ENCODE peak calls at places on chromosomes 1 and 21, in four cellular contexts. One of them, this sample, is unnamed.

GRCh38 chr1:74504125-74505065 is 8.0 kb downstream of the LRRC53 start:
- DNase-seq in pancreas: peak
- DNase-seq in AG09309: no peak
- DNase-seq in bronchial epithelial cell: peak
- DNase-seq in this sample: no peak

GRCh38 chr1:18319099-18319498 is 161.6 kb upstream of the KLHDC7A start:
- DNase-seq in pancreas: no peak
- DNase-seq in AG09309: no peak
- DNase-seq in bronchial epithelial cell: no peak
- DNase-seq in this sample: no peak

GRCh38 chr1:116382857-116383256 is 9.8 kb downstream of the ATP1A1 start:
- DNase-seq in pancreas: no peak
- DNase-seq in AG09309: no peak
- DNase-seq in bronchial epithelial cell: no peak
- DNase-seq in this sample: no peak

GRCh38 chr1:56436912-56437403 is 142.4 kb downstream of the PLPP3 start:
- DNase-seq in pancreas: no peak
- DNase-seq in AG09309: no peak
- DNase-seq in bronchial epithelial cell: no peak
- DNase-seq in this sample: no peak

GRCh38 chr1:21623411-21623961 is 45.7 kb downstream of the RAP1GAP start:
- DNase-seq in pancreas: peak
- DNase-seq in AG09309: no peak
- DNase-seq in bronchial epithelial cell: peak
- DNase-seq in this sample: no peak

GRCh38 chr1:106944721-106945120 is 111.8 kb upstream of the PRMT6 start:
- DNase-seq in pancreas: no peak
- DNase-seq in AG09309: no peak
- DNase-seq in bronchial epithelial cell: peak
- DNase-seq in this sample: no peak

GRCh38 chr1:74502432-74502831 is 10.0 kb downstream of the LRRC53 start:
- DNase-seq in pancreas: no peak
- DNase-seq in AG09309: no peak
- DNase-seq in bronchial epithelial cell: peak
- DNase-seq in this sample: no peak

GRCh38 chr1:174964261-174964984 is 35.3 kb upstream of the CACYBP start:
- DNase-seq in pancreas: no peak
- DNase-seq in AG09309: no peak
- DNase-seq in bronchial epithelial cell: peak
- DNase-seq in this sample: no peak

GRCh38 chr1:207848234-207848633 is 62.7 kb downstream of the CD34 start:
- DNase-seq in pancreas: no peak
- DNase-seq in AG09309: no peak
- DNase-seq in bronchial epithelial cell: peak
- DNase-seq in this sample: no peak

GRCh38 chr1:76465030-76465429 is 390.5 kb downstream of the ST6GALNAC3 start:
- DNase-seq in pancreas: no peak
- DNase-seq in AG09309: no peak
- DNase-seq in bronchial epithelial cell: no peak
- DNase-seq in this sample: no peak

GRCh38 chr1:206635080-206635982 is at the start of gene DYRK3:
- DNase-seq in pancreas: peak
- DNase-seq in AG09309: peak
- DNase-seq in bronchial epithelial cell: peak
- DNase-seq in this sample: peak

GRCh38 chr1:47906009-47906432 is 91.2 kb downstream of the TRABD2B start:
- DNase-seq in pancreas: no peak
- DNase-seq in AG09309: no peak
- DNase-seq in bronchial epithelial cell: peak
- DNase-seq in this sample: no peak

GRCh38 chr1:156493154-156493631 is 7.4 kb downstream of the MEF2D start:
- DNase-seq in pancreas: peak
- DNase-seq in AG09309: no peak
- DNase-seq in bronchial epithelial cell: no peak
- DNase-seq in this sample: no peak

GRCh38 chr1:21184266-21184665 is 7.6 kb upstream of the EIF4G3 start:
- DNase-seq in pancreas: no peak
- DNase-seq in AG09309: no peak
- DNase-seq in bronchial epithelial cell: no peak
- DNase-seq in this sample: no peak

GRCh38 chr21:35720065-35720810 is 340.1 kb downstream of the SETD4 start:
- DNase-seq in pancreas: no peak
- DNase-seq in AG09309: no peak
- DNase-seq in bronchial epithelial cell: no peak
- DNase-seq in this sample: no peak

GRCh38 chr1:232329103-232329788 is 300.7 kb downstream of the SIPA1L2 start:
- DNase-seq in pancreas: no peak
- DNase-seq in AG09309: no peak
- DNase-seq in bronchial epithelial cell: no peak
- DNase-seq in this sample: no peak

GRCh38 chr1:182955596-182956588 is 2.9 kb upstream of the SHCBP1L start:
- DNase-seq in pancreas: no peak
- DNase-seq in AG09309: peak
- DNase-seq in bronchial epithelial cell: peak
- DNase-seq in this sample: no peak

GRCh38 chr1:204142032-204142974 is 9.5 kb downstream of the ETNK2 start:
- DNase-seq in pancreas: no peak
- DNase-seq in AG09309: no peak
- DNase-seq in bronchial epithelial cell: no peak
- DNase-seq in this sample: no peak

GRCh38 chr1:1040004-1040991 is 20.4 kb downstream of the AGRN start:
- DNase-seq in pancreas: peak
- DNase-seq in AG09309: peak
- DNase-seq in bronchial epithelial cell: peak
- DNase-seq in this sample: peak

GRCh38 chr1:225845633-225846259 is 35.8 kb downstream of the EPHX1 start:
- DNase-seq in pancreas: peak
- DNase-seq in AG09309: no peak
- DNase-seq in bronchial epithelial cell: peak
- DNase-seq in this sample: no peak

GRCh38 chr1:159908255-159908905 is 8.4 kb upstream of the CFAP45 start:
- DNase-seq in pancreas: no peak
- DNase-seq in AG09309: no peak
- DNase-seq in bronchial epithelial cell: no peak
- DNase-seq in this sample: no peak

GRCh38 chr21:45612096-45613019 is 31.2 kb upstream of the PCBP3 start:
- DNase-seq in pancreas: no peak
- DNase-seq in AG09309: no peak
- DNase-seq in bronchial epithelial cell: no peak
- DNase-seq in this sample: peak

GRCh38 chr21:34775793-34776192 is 107.0 kb downstream of the CLIC6 start:
- DNase-seq in pancreas: no peak
- DNase-seq in AG09309: no peak
- DNase-seq in bronchial epithelial cell: no peak
- DNase-seq in this sample: no peak

GRCh38 chr1:76006234-76006633 is 68.3 kb upstream of the ST6GALNAC3 start:
- DNase-seq in pancreas: no peak
- DNase-seq in AG09309: no peak
- DNase-seq in bronchial epithelial cell: peak
- DNase-seq in this sample: no peak

GRCh38 chr1:214445846-214446614 is 105.4 kb downstream of the PTPN14 start:
- DNase-seq in pancreas: no peak
- DNase-seq in AG09309: peak
- DNase-seq in bronchial epithelial cell: peak
- DNase-seq in this sample: no peak

GRCh38 chr1:86846166-86846647 is 67.7 kb downstream of the SELENOF start:
- DNase-seq in pancreas: no peak
- DNase-seq in AG09309: peak
- DNase-seq in bronchial epithelial cell: peak
- DNase-seq in this sample: no peak

GRCh38 chr1:117339866-117340357 is 27.3 kb upstream of the MAN1A2 start:
- DNase-seq in pancreas: no peak
- DNase-seq in AG09309: peak
- DNase-seq in bronchial epithelial cell: peak
- DNase-seq in this sample: no peak

GRCh38 chr1:44890007-44890406 is 47.0 kb upstream of the PTCH2 start:
- DNase-seq in pancreas: no peak
- DNase-seq in AG09309: no peak
- DNase-seq in bronchial epithelial cell: no peak
- DNase-seq in this sample: no peak

GRCh38 chr1:168972225-168972624 is 134.3 kb upstream of the ATP1B1 start:
- DNase-seq in pancreas: no peak
- DNase-seq in AG09309: no peak
- DNase-seq in bronchial epithelial cell: peak
- DNase-seq in this sample: no peak

GRCh38 chr1:238581332-238581731 is 690.6 kb upstream of the ZP4 start:
- DNase-seq in pancreas: no peak
- DNase-seq in AG09309: no peak
- DNase-seq in bronchial epithelial cell: peak
- DNase-seq in this sample: no peak

GRCh38 chr1:241240084-241240483 is 116.9 kb downstream of the RGS7 start:
- DNase-seq in pancreas: no peak
- DNase-seq in AG09309: no peak
- DNase-seq in bronchial epithelial cell: no peak
- DNase-seq in this sample: no peak

GRCh38 chr1:63779872-63780271 is 6.1 kb downstream of the ROR1 start:
- DNase-seq in pancreas: no peak
- DNase-seq in AG09309: no peak
- DNase-seq in bronchial epithelial cell: no peak
- DNase-seq in this sample: no peak

GRCh38 chr1:110874303-110875215 is 1.6 kb downstream of the CD53 start:
- DNase-seq in pancreas: no peak
- DNase-seq in AG09309: no peak
- DNase-seq in bronchial epithelial cell: no peak
- DNase-seq in this sample: no peak

GRCh38 chr1:80656011-80656627 is 1144.6 kb upstream of the ADGRL2 start:
- DNase-seq in pancreas: no peak
- DNase-seq in AG09309: no peak
- DNase-seq in bronchial epithelial cell: peak
- DNase-seq in this sample: no peak
- TF ChIP-seq CTCF in pancreas: no peak
- TF ChIP-seq CTCF in AG09309: no peak
- TF ChIP-seq CTCF in bronchial epithelial cell: peak
- TF ChIP-seq CTCF in this sample: no peak

DNA sequence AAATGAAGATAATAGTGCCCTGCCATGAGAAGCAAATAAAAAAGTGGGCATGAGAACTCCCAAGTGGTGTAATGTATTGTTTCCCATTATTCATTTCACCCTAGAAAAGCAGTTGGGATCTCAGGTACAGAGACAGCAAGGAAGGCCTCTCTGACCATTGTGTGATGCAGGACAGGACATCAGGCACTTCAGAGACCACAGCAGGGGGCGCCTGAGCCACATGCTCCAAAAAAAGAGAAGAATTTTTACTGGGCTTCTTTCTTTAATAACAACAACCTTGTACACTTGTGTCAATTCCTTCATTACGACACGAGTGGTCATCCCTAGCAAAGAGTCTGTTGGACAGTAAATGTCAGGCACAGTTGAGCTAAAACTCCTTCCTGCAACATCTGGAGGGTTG is 533.3 kb downstream of the OMA1 start:
- DNase-seq in pancreas: no peak
- DNase-seq in AG09309: no peak
- DNase-seq in bronchial epithelial cell: no peak
- DNase-seq in this sample: no peak
- TF ChIP-seq CTCF in pancreas: no peak
- TF ChIP-seq CTCF in AG09309: no peak
- TF ChIP-seq CTCF in bronchial epithelial cell: no peak
- TF ChIP-seq CTCF in this sample: no peak

DNA sequence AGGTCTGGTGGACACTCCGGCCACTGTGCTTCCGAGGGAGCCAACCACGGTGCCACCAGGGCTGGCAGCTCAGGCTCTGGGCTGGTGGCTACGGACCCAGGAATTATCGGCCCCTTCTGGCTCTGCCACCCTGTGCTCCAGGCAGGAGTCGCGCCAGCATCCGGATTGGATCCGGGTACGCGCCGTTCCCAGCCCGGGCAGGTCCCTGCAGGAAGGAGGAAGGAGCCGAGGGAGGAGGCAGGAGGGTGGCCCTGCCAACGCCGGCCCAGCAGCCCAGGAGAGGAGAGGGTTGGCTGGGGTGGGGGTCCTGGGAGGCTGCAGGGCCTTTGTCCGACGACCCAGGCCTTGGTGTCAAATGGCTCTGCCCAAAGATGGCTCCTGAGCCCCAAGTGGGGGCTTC is 160.5 kb downstream of the CASZ1 start:
- DNase-seq in pancreas: peak
- DNase-seq in AG09309: no peak
- DNase-seq in bronchial epithelial cell: peak
- DNase-seq in this sample: no peak
- TF ChIP-seq CTCF in pancreas: no peak
- TF ChIP-seq CTCF in AG09309: no peak
- TF ChIP-seq CTCF in bronchial epithelial cell: no peak
- TF ChIP-seq CTCF in this sample: no peak

DNA sequence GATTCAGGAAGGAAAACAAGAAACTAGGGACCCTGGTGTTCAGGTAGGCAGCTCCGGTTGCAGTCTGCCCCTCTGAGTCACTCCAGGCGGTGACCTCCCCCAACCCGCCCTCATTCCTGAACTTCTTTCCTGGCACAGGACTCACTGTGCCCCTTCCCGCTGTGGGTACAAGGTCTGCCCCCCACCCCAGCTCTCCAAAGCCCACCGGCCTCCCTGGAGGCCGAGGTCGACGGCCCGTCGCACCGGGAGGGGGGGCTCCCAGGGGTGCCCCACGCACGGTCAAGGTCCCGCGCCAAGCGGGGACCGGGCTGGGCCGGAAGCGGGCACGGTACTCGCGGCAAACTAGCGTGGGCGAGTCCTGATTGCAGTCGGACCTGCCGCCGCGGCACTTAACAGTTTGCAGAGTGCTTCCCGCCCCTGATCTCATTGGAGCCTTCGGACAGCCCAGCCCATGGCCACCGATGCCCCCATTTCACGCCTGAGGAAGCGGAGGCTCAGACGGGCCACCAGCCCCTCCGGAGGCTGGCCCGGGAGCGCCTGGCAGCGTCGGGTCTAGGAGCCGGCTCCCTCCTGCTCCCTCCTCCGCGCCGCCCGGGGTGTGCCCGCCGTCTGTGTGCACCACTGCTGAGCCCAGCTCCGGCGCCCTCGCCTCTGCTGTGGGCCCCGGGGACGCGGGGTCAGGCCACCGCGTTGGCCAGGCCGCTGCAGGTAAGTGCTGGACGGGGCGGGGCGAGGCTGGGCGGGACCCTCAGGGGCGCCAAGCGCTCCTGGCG is at the start of gene GJB3:
- DNase-seq in pancreas: no peak
- DNase-seq in AG09309: no peak
- DNase-seq in bronchial epithelial cell: peak
- DNase-seq in this sample: no peak
- TF ChIP-seq CTCF in pancreas: no peak
- TF ChIP-seq CTCF in AG09309: no peak
- TF ChIP-seq CTCF in bronchial epithelial cell: no peak
- TF ChIP-seq CTCF in this sample: no peak

GRCh38 chr1:59718989-59719360 is 95.8 kb upstream of the HOOK1 start:
- DNase-seq in pancreas: no peak
- DNase-seq in AG09309: no peak
- DNase-seq in bronchial epithelial cell: no peak
- DNase-seq in this sample: no peak

GRCh38 chr1:59716551-59717231 is 98.1 kb upstream of the HOOK1 start:
- DNase-seq in pancreas: no peak
- DNase-seq in AG09309: no peak
- DNase-seq in bronchial epithelial cell: no peak
- DNase-seq in this sample: no peak

GRCh38 chr1:59720716-59721115 is 94.0 kb upstream of the HOOK1 start:
- DNase-seq in pancreas: no peak
- DNase-seq in AG09309: no peak
- DNase-seq in bronchial epithelial cell: no peak
- DNase-seq in this sample: no peak

GRCh38 chr1:59714966-59715365 is 99.8 kb upstream of the HOOK1 start:
- DNase-seq in pancreas: no peak
- DNase-seq in AG09309: no peak
- DNase-seq in bronchial epithelial cell: no peak
- DNase-seq in this sample: no peak

GRCh38 chr1:59718064-59718988 is 96.4 kb upstream of the HOOK1 start:
- DNase-seq in pancreas: no peak
- DNase-seq in AG09309: no peak
- DNase-seq in bronchial epithelial cell: peak
- DNase-seq in this sample: no peak
- TF ChIP-seq CTCF in pancreas: no peak
- TF ChIP-seq CTCF in AG09309: no peak
- TF ChIP-seq CTCF in bronchial epithelial cell: peak
- TF ChIP-seq CTCF in this sample: no peak